ENCODE peak calls at places on chromosomes 16 and 17, in eight cellular contexts. V, S, H, T, P, W, U and M are unnamed samples.

GRCh38 chr17:55674107-55674506 is 48.6 kb downstream of the TMEM100 start:
- DNase-seq in P (no peak), W (no peak), T (no peak), S (no peak), V (no peak), U (no peak), H (peak), M (no peak)

GRCh38 chr17:17456251-17456650 is 20.5 kb upstream of the MED9 start:
- DNase-seq in P (no peak), T (no peak), S (no peak), U (no peak), V (no peak), W (no peak), H (no peak), M (no peak)

GRCh38 chr17:74394977-74395376 is 27.7 kb downstream of the GPR142 start:
- DNase-seq in H (peak), S (no peak), V (no peak), T (no peak), U (no peak), P (peak), W (no peak), M (peak)

GRCh38 chr16:19697756-19698318 is 20.2 kb downstream of the KNOP1 start:
- DNase-seq in V (no peak), T (no peak), P (peak), S (no peak), W (no peak), H (peak), U (no peak), M (no peak)

GRCh38 chr16:30394603-30395154 is 541 bp upstream of the ZNF48 start:
- DNase-seq in V (no peak), H (no peak), W (no peak), U (no peak), T (peak), P (no peak), S (no peak), M (no peak)

GRCh38 chr17:31740611-31741082 is 118.4 kb downstream of the COPRS start:
- DNase-seq in U (no peak), V (no peak), W (no peak), H (no peak), P (no peak), S (no peak), T (no peak), M (no peak)

GRCh38 chr16:19366384-19366783 is 51.3 kb upstream of the TMC5 start:
- DNase-seq in H (no peak), P (no peak), S (no peak), W (no peak), V (no peak), U (no peak), T (no peak), M (no peak)

GRCh38 chr16:75080205-75081029 is 36.2 kb downstream of the LDHD start:
- DNase-seq in U (no peak), W (no peak), V (no peak), H (no peak), P (no peak), T (no peak), S (no peak), M (no peak)

GRCh38 chr16:11876306-11876705 is 25.0 kb upstream of the RSL1D1 start:
- DNase-seq in H (no peak), U (no peak), P (no peak), W (no peak), S (no peak), T (no peak), V (no peak), M (no peak)

GRCh38 chr17:59493867-59494266 is 71.5 kb upstream of the DHX40 start:
- DNase-seq in W (no peak), T (no peak), P (no peak), S (no peak), V (no peak), H (no peak), U (no peak), M (no peak)

GRCh38 chr16:67393111-67393789 is at the start of gene TPPP3:
- DNase-seq in U (peak), P (peak), V (peak), W (no peak), T (peak), S (peak), H (peak), M (peak)

DNA sequence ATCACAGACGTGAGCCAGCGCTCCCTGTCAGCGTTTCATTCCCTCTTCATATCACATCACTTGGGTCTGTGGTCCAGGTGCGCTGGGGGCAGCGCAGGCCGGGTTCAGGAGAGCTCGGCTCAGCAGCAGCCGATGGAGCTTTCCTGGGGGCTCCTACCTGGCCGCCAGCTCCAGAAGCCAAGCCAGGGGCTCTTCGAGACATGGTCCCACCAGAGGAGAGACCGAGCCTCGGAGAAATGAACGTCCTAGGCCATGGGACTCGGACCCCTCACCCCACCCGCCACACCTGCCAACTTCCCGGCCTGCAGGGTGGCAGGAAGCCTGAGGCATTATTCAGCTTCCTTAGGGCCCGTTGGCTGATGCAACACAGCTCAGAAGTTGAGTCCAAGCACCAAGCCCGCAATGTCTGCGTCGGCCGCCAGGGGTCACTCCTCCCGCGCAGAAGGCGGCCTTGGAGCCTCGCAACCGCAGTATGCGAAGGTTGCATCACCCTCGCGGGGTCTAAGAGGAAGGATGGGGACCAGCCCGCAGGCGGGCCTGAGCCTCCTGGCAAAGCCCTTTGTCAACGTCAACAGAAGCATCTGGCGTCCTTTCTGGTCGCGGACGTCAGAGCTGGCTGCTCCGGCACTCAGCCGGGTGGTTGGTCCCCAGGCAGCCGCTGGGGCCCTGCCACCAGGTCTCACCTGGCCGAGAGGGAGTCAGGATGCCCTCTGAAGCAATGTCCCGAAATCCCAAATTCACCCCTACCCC is 13.2 kb upstream of the KLHDC4 start:
- DNase-seq in T (peak), W (peak), U (peak), V (peak), H (peak), P (peak), S (peak), M (peak)
- TF ChIP-seq POLR2A in T (no peak), W (no peak), U (no peak), V (no peak), H (no peak), P (no peak), S (no peak), M (no peak)

DNA sequence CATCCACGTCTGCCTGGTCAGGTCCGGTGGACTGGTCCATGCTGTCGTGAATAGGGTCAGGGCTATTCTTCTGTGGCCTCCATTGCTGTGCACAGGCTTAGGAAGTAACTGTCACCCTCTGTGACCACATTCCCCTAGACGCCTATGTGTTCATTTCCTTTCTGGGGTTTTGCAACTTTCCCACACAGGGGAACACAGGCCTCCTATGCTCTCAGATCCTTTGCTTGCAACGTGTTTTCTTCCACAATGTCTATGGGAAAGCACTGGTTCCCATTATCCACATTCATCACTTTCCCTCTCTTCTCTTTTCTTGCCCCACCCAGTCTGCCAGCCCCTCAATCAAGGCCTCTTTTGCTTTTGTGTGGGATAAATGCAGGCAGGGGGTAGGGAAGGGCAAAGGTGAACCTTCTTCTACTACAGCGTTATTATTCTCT is 43.2 kb upstream of the DNAJA2 start:
- DNase-seq in S (no peak), T (no peak), U (no peak), W (no peak), V (no peak), H (peak), P (no peak), M (no peak)
- H3K27ac ChIP-seq in S (no peak), T (no peak), U (no peak), W (no peak), V (no peak), H (no peak), P (no peak), M (no peak)

GRCh38 chr17:49850772-49851386 is 3.0 kb upstream of the TAC4 start:
- DNase-seq in P (no peak), H (no peak), S (no peak), W (no peak), U (no peak), T (peak), V (no peak), M (no peak)

GRCh38 chr17:49848739-49849138 is 870 bp upstream of the TAC4 start:
- DNase-seq in S (no peak), P (no peak), T (no peak), H (no peak), W (no peak), U (no peak), V (no peak), M (no peak)

GRCh38 chr17:49848019-49848473 is at the start of gene TAC4:
- DNase-seq in V (no peak), U (peak), H (no peak), S (no peak), T (no peak), W (no peak), P (no peak), M (no peak)

GRCh38 chr17:49851387-49852291 is 3.8 kb upstream of the TAC4 start:
- DNase-seq in P (peak), W (no peak), V (peak), U (peak), T (peak), S (peak), H (peak), M (peak)

GRCh38 chr17:49849711-49850610 is 2.1 kb upstream of the TAC4 start:
- DNase-seq in V (no peak), W (no peak), H (no peak), P (no peak), S (no peak), T (no peak), U (peak), M (no peak)
- H3K4me3 ChIP-seq in V (no peak), W (no peak), H (no peak), P (no peak), S (no peak), T (no peak), U (no peak), M (no peak)

GRCh38 chr16:84322749-84323148 is 28.1 kb downstream of the WFDC1 start:
- DNase-seq in W (no peak), H (no peak), P (no peak), U (peak), T (no peak), V (no peak), S (no peak), M (no peak)
- TF ChIP-seq POLR2A in W (no peak), H (no peak), P (no peak), U (no peak), T (no peak), V (no peak), S (no peak), M (no peak)

GRCh38 chr16:85751665-85752501 is 987 bp upstream of the C16orf74 start:
- DNase-seq in S (no peak), T (peak), H (no peak), V (peak), U (no peak), P (no peak), W (no peak), M (no peak)

GRCh38 chr16:85753976-85754375 is 3.1 kb upstream of the C16orf74 start:
- DNase-seq in V (no peak), W (no peak), U (no peak), H (peak), T (no peak), P (no peak), S (no peak), M (no peak)

GRCh38 chr16:85754403-85754802 is 3.5 kb upstream of the C16orf74 start:
- DNase-seq in H (no peak), S (no peak), W (no peak), U (no peak), P (no peak), T (no peak), V (no peak), M (no peak)

GRCh38 chr16:85753559-85753958 is 2.7 kb upstream of the C16orf74 start:
- DNase-seq in S (no peak), P (peak), T (no peak), U (no peak), W (no peak), V (no peak), H (peak), M (no peak)

DNA sequence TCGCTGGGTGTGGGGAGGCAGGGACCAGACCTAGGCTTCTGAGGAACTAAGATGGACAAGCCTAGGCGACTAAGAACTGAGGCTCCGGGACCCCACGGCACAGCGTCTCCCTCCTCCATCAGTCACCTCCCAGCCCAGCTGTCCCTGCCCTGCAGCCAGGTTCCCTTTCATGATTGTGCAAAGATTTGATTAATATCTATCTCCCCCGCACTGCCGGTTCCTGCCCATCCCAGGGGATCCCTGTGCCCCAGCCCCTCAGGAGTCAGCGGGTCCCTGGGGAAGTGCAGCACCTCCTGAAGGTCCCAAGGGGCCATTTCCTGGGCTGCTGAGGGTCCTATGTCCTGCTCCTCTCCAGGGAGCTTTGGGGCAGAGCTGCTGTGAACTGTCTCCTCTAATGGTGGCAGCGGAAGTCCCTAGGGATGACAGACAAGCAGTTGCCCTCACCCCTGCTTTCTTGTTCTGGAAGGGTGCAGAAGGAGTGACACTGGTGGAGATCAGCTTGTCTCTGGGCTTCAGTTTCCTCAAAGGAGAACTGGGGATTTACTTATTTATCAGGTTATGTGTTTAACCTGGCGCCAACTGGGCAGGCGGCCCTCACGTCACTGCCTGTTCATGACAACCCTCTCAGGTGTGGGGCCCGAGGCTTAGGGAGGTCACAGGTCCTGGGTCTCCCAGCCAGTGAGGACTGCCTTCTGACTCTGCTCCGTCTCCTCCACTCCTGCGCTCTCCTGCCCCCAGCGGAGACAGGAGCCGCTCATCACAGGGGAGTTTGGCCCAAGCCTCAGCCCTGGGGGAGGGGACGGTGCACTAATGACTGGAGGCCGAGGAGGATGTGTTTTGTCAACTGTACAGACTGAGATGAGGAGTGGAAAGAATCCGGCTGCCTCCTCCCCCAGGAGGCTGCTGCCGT is 1.9 kb upstream of the C16orf74 start:
- DNase-seq in S (no peak), U (peak), H (peak), W (no peak), T (no peak), P (peak), V (no peak), M (no peak)
- H3K27ac ChIP-seq in S (no peak), U (no peak), H (peak), W (no peak), T (peak), P (peak), V (no peak), M (no peak)

DNA sequence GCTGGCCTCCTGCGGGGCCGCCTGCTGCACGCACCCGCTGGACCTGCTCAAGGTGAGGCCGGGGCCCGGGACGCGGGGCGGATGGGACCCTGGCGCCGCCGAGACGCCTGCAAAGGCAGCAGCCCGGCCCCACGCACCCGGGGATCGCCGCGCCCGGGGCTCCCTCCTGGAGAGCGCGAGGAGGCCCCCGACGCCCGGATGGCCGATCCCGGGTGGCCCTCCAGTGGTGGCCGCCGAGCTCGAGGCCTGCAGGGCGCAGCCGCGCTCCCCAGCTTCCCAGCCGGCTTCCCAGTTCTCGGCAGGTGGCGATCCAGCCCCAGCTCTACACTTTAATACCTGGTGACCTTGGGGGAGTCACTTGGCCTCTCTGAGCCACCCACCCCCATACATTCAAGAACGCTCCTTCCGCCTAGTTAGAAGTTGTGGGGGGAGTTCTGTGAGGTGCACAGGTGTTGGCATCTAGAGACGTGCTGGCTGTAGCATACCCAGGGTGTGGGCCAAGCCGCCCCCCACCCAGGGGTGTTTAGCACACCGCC is 452 bp downstream of the SLC25A10 start:
- DNase-seq in W (no peak), S (peak), V (no peak), T (no peak), H (peak), P (peak), U (peak), M (no peak)
- H3K4me3 ChIP-seq in W (peak), S (peak), V (peak), T (peak), H (peak), P (peak), U (peak), M (peak)